ENCODE peak calls at places on chromosomes 3 and 15, in eight cellular contexts. S is H9, J is left ventricle myocardium inferior, A is heart right ventricle, T is cardiac muscle cell, Y is astrocyte, K is fibroblast of lung, X is transverse colon. N is an unnamed sample.

GRCh38 chr15:74618841-74619596 is 3.4 kb downstream of the CLK3 start:
- DNase-seq in S (no peak), J (no peak), A (no peak), T (no peak), Y (no peak), K (no peak), X (no peak), N (no peak)

GRCh38 chr3:133393204-133393603 is 6.7 kb upstream of the BFSP2 start:
- DNase-seq in S (no peak), J (no peak), A (no peak), T (peak), Y (no peak), K (no peak), X (no peak), N (no peak)

GRCh38 chr15:83396071-83396470 is 51.1 kb upstream of the SH3GL3 start:
- DNase-seq in S (peak), J (no peak), A (no peak), T (peak), Y (peak), K (no peak), X (no peak), N (no peak)

GRCh38 chr15:55873024-55873745 is 120.2 kb downstream of the NEDD4 start:
- DNase-seq in S (no peak), J (no peak), A (no peak), T (peak), Y (peak), K (peak), X (no peak), N (no peak)

GRCh38 chr15:31499953-31500808 is 173.5 kb downstream of the KLF13 start:
- DNase-seq in S (peak), J (no peak), A (no peak), T (no peak), Y (no peak), K (no peak), X (no peak), N (peak)

GRCh38 chr3:97990624-97991277 is 18.5 kb upstream of the RIOX2 start:
- DNase-seq in S (no peak), J (no peak), A (no peak), T (no peak), Y (no peak), K (no peak), X (no peak), N (no peak)

GRCh38 chr3:45007091-45007490 is 19.0 kb upstream of the CLEC3B start:
- DNase-seq in S (no peak), J (no peak), A (no peak), T (no peak), Y (no peak), K (no peak), X (no peak), N (no peak)

GRCh38 chr3:160987982-160988964 is 116.9 kb downstream of the B3GALNT1 start:
- DNase-seq in S (no peak), J (no peak), A (no peak), T (no peak), Y (no peak), K (no peak), X (no peak), N (no peak)

GRCh38 chr3:42855219-42855546 is 20.5 kb downstream of the CYP8B1 start:
- DNase-seq in S (no peak), J (no peak), A (no peak), T (no peak), Y (no peak), K (no peak), X (no peak), N (no peak)

GRCh38 chr3:193211984-193212383 is 29.0 kb upstream of the PLAAT1 start:
- DNase-seq in S (no peak), J (no peak), A (no peak), T (no peak), Y (no peak), K (no peak), X (no peak), N (no peak)

GRCh38 chr3:193207290-193207689 is 33.7 kb upstream of the PLAAT1 start:
- DNase-seq in S (no peak), J (no peak), A (no peak), T (no peak), Y (peak), K (peak), X (no peak), N (no peak)

GRCh38 chr3:193211173-193211572 is 29.8 kb upstream of the PLAAT1 start:
- DNase-seq in S (no peak), J (no peak), A (no peak), T (no peak), Y (no peak), K (no peak), X (no peak), N (no peak)

DNA sequence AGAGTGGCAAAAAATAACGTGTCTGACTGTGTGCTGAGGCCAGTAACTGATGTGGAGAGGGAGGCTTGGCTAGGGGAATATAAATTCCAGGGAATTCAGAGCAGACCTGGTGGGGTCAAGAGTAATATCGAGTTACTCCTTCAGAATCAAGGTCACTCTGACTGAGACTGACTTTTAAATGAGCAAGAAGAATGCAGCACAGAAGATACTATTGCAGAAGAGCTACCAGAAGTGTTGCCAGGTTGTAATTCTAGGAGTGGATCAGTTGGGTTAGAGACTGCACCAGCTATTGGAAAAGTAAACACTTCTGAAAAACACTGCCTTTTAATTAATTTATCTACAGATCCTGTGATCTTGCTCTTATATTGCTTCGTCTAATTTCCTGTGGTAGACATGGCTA is 33.1 kb upstream of the PLAAT1 start:
- DNase-seq in S (no peak), J (no peak), A (no peak), T (no peak), Y (no peak), K (no peak), X (no peak), N (no peak)
- H3K27ac ChIP-seq in S (no peak), J (no peak), A (no peak), T (no peak), Y (no peak), K (no peak), X (no peak), N (no peak)

GRCh38 chr3:166304509-166305063 is 467.4 kb upstream of the BCHE start:
- DNase-seq in S (no peak), J (no peak), A (no peak), T (no peak), Y (no peak), K (no peak), X (no peak), N (no peak)
- TF ChIP-seq CTCF in S (no peak), J (no peak), A (no peak), T (no peak), Y (no peak), K (no peak), X (no peak), N (no peak)

DNA sequence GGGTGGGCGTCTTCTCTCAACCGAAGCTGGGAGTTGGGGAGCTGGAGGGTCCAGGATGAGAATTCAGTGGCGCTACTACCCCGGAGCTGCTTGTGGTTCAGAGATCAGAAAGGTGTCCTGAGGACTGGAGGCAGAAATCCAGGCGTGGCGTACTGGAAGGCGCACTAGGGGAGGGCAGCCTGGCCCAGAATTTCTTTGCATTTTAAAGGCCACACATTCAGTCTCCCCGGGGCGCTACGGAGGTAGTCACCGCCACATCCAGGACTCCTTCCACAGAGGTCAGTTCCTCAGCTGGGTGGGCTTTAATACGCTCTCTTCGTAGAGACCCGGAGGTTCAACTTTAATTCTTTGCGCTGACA is 346 bp downstream of the MCTP2 start:
- DNase-seq in S (no peak), J (no peak), A (no peak), T (peak), Y (no peak), K (no peak), X (peak), N (no peak)
- H3K27ac ChIP-seq in S (no peak), J (no peak), A (no peak), T (no peak), Y (no peak), K (no peak), X (peak), N (no peak)

DNA sequence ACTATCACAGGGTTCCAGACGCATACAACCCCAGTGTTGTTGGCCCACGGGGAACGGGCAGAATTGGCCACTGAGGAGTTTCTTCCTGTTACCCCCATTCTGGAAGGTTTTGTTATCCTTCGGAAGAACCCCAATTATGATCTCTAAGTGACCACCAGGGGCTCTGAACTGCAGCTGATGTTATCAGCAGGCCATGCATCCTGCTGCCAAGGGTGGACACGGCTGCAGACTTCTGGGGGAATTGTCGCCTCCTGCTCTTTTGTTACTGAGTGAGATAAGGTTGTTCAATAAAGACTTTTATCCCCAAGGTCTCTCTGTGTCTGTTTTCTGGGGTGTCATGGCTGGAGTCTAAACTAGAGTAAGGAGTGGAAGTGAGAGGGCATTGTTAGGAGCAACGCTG is 5.7 kb upstream of the EIF4G1 start:
- DNase-seq in S (no peak), J (no peak), A (no peak), T (no peak), Y (no peak), K (no peak), X (no peak), N (no peak)
- TF ChIP-seq CTCF in S (peak), J (no peak), A (no peak), T (no peak), Y (no peak), K (no peak), X (no peak), N (no peak)

GRCh38 chr3:188573286-188573928 is 419.4 kb downstream of the LPP start:
- DNase-seq in S (peak), J (no peak), A (no peak), T (no peak), Y (no peak), K (no peak), X (no peak), N (no peak)

GRCh38 chr3:188574885-188575284 is 420.9 kb downstream of the LPP start:
- DNase-seq in S (no peak), J (no peak), A (no peak), T (no peak), Y (no peak), K (no peak), X (no peak), N (no peak)

GRCh38 chr3:188571531-188572115 is 417.7 kb downstream of the LPP start:
- DNase-seq in S (no peak), J (no peak), A (no peak), T (no peak), Y (no peak), K (peak), X (no peak), N (no peak)

GRCh38 chr3:188575501-188575900 is 421.5 kb downstream of the LPP start:
- DNase-seq in S (no peak), J (no peak), A (no peak), T (no peak), Y (no peak), K (no peak), X (no peak), N (no peak)

GRCh38 chr3:188573929-188574317 is 420.0 kb downstream of the LPP start:
- DNase-seq in S (no peak), J (no peak), A (no peak), T (no peak), Y (no peak), K (no peak), X (no peak), N (no peak)
- H3K27ac ChIP-seq in S (no peak), J (no peak), A (no peak), T (no peak), Y (no peak), K (no peak), X (no peak), N (no peak)

GRCh38 chr3:13780432-13781173 is 99.3 kb downstream of the WNT7A start:
- DNase-seq in S (no peak), J (no peak), A (no peak), T (no peak), Y (no peak), K (no peak), X (no peak), N (no peak)

GRCh38 chr3:13771496-13771895 is 108.4 kb downstream of the WNT7A start:
- DNase-seq in S (no peak), J (no peak), A (no peak), T (no peak), Y (no peak), K (no peak), X (no peak), N (no peak)

GRCh38 chr3:13772321-13772745 is 107.5 kb downstream of the WNT7A start:
- DNase-seq in S (no peak), J (no peak), A (no peak), T (no peak), Y (no peak), K (no peak), X (no peak), N (no peak)

GRCh38 chr3:13772885-13773745 is 106.8 kb downstream of the WNT7A start:
- DNase-seq in S (no peak), J (no peak), A (no peak), T (no peak), Y (no peak), K (no peak), X (no peak), N (no peak)

GRCh38 chr3:13776253-13777050 is 103.4 kb downstream of the WNT7A start:
- DNase-seq in S (peak), J (no peak), A (no peak), T (no peak), Y (no peak), K (no peak), X (no peak), N (no peak)
- TF ChIP-seq CTCF in S (peak), J (no peak), A (no peak), T (no peak), Y (no peak), K (no peak), X (no peak), N (no peak)

DNA sequence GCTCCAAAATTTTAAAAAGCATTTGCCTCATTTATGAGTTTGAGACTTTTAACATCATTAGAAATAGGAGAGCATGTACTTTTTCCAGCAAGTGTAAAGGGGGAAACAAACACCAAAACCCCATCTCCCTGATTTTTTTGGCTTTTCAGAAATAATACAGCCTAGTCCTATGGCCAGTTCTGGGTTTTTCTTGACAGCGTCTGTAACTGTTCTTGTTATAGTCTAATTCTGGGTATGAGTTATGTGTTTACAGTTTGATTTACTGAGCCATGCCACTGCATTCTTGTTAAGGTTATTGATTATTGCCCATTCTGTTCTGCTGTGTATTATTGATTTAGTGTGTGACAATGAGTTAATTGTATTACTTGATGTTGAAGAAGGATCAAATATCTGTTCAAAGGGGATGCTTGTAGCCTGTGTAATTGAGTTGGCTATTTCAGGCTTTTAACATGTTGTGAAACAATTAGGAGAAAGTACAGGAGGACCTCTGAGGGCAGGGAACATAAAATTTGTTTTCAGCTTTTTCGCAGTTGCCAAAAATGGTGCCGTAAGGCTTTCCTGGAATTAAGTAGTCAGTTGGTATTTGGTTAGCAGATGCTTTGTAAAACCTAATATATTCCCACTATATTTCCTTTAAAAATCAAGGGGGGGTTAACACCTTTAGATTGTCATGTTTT is 46.1 kb downstream of the MBNL1 start:
- DNase-seq in S (no peak), J (no peak), A (no peak), T (peak), Y (no peak), K (no peak), X (no peak), N (no peak)
- H3K27ac ChIP-seq in S (no peak), J (peak), A (peak), T (no peak), Y (peak), K (no peak), X (peak), N (peak)

GRCh38 chr15:26179906-26180305 is 316.8 kb upstream of the ATP10A start:
- DNase-seq in S (peak), J (peak), A (no peak), T (no peak), Y (no peak), K (no peak), X (no peak), N (no peak)
- TF ChIP-seq CTCF in S (peak), J (peak), A (peak), T (no peak), Y (no peak), K (no peak), X (no peak), N (peak)

GRCh38 chr15:92847841-92848240 is 52.3 kb upstream of the CHD2 start:
- DNase-seq in S (no peak), J (no peak), A (no peak), T (peak), Y (peak), K (no peak), X (no peak), N (no peak)

GRCh38 chr15:92846716-92847115 is 53.4 kb upstream of the CHD2 start:
- DNase-seq in S (no peak), J (no peak), A (no peak), T (peak), Y (peak), K (peak), X (no peak), N (no peak)

GRCh38 chr15:92843326-92843725 is 56.8 kb upstream of the CHD2 start:
- DNase-seq in S (no peak), J (no peak), A (no peak), T (no peak), Y (no peak), K (no peak), X (no peak), N (no peak)

GRCh38 chr15:92843819-92844218 is 56.3 kb upstream of the CHD2 start:
- DNase-seq in S (no peak), J (no peak), A (no peak), T (no peak), Y (no peak), K (no peak), X (no peak), N (no peak)

GRCh38 chr15:92845109-92845508 is 55.0 kb upstream of the CHD2 start:
- DNase-seq in S (no peak), J (no peak), A (no peak), T (peak), Y (peak), K (peak), X (no peak), N (no peak)
- H3K27ac ChIP-seq in S (no peak), J (peak), A (no peak), T (peak), Y (no peak), K (no peak), X (peak), N (no peak)

GRCh38 chr15:68789921-68790575 is 30.6 kb downstream of the ANP32A start:
- DNase-seq in S (peak), J (no peak), A (peak), T (peak), Y (peak), K (peak), X (no peak), N (no peak)
- TF ChIP-seq CTCF in S (no peak), J (no peak), A (no peak), T (no peak), Y (no peak), K (no peak), X (no peak), N (no peak)

N was measured in right atrium auricular region.